ENCODE peak calls at places on chromosomes 7 and 10, in six cellular contexts. One of them, this sample, is unnamed.

GRCh38 chr10:31963598-31963980 is 35.0 kb upstream of the ARHGAP12 start:
- DNase-seq in A549: no peak
- DNase-seq in thoracic aorta: no peak
- DNase-seq in fibroblast of mammary gland: no peak
- DNase-seq in IMR-90: no peak
- DNase-seq in Panc1: no peak
- DNase-seq in this sample: no peak

GRCh38 chr7:18693401-18693800 is 197.9 kb downstream of the HDAC9 start:
- DNase-seq in Panc1: peak
- DNase-seq in A549: peak
- DNase-seq in thoracic aorta: no peak
- DNase-seq in IMR-90: peak
- DNase-seq in fibroblast of mammary gland: peak
- DNase-seq in this sample: peak

GRCh38 chr10:11407939-11408338 is 203.5 kb downstream of the USP6NL start:
- DNase-seq in IMR-90: no peak
- DNase-seq in Panc1: no peak
- DNase-seq in fibroblast of mammary gland: no peak
- DNase-seq in thoracic aorta: no peak
- DNase-seq in A549: no peak
- DNase-seq in this sample: no peak

GRCh38 chr10:86300931-86301330 is 65.7 kb downstream of the GRID1 start:
- DNase-seq in Panc1: no peak
- DNase-seq in A549: no peak
- DNase-seq in fibroblast of mammary gland: no peak
- DNase-seq in thoracic aorta: no peak
- DNase-seq in IMR-90: no peak
- DNase-seq in this sample: no peak

GRCh38 chr7:16657656-16658279 is 11.8 kb downstream of the BZW2 start:
- DNase-seq in A549: peak
- DNase-seq in Panc1: no peak
- DNase-seq in fibroblast of mammary gland: peak
- DNase-seq in IMR-90: peak
- DNase-seq in thoracic aorta: no peak
- DNase-seq in this sample: peak

GRCh38 chr7:5479133-5479745 is 55.6 kb upstream of the TNRC18 start:
- DNase-seq in fibroblast of mammary gland: no peak
- DNase-seq in Panc1: no peak
- DNase-seq in IMR-90: peak
- DNase-seq in thoracic aorta: no peak
- DNase-seq in A549: no peak
- DNase-seq in this sample: peak

GRCh38 chr10:68600041-68600778 is 40.1 kb downstream of the TET1 start:
- DNase-seq in IMR-90: peak
- DNase-seq in Panc1: peak
- DNase-seq in fibroblast of mammary gland: peak
- DNase-seq in A549: peak
- DNase-seq in thoracic aorta: peak
- DNase-seq in this sample: no peak

GRCh38 chr10:501596-501995 is 187.9 kb downstream of the DIP2C start:
- DNase-seq in fibroblast of mammary gland: peak
- DNase-seq in A549: no peak
- DNase-seq in Panc1: no peak
- DNase-seq in IMR-90: no peak
- DNase-seq in thoracic aorta: no peak
- DNase-seq in this sample: no peak

GRCh38 chr10:77959384-77959783 is 32.8 kb upstream of the DLG5 start:
- DNase-seq in A549: no peak
- DNase-seq in IMR-90: no peak
- DNase-seq in thoracic aorta: no peak
- DNase-seq in Panc1: no peak
- DNase-seq in fibroblast of mammary gland: no peak
- DNase-seq in this sample: no peak

GRCh38 chr7:105766421-105767191 is 109.8 kb downstream of the ATXN7L1 start:
- DNase-seq in Panc1: no peak
- DNase-seq in IMR-90: peak
- DNase-seq in A549: no peak
- DNase-seq in fibroblast of mammary gland: peak
- DNase-seq in thoracic aorta: no peak
- DNase-seq in this sample: no peak

GRCh38 chr7:73701357-73701995 is 18.0 kb downstream of the STX1A start:
- DNase-seq in fibroblast of mammary gland: peak
- DNase-seq in thoracic aorta: no peak
- DNase-seq in A549: peak
- DNase-seq in IMR-90: peak
- DNase-seq in Panc1: peak
- DNase-seq in this sample: no peak

GRCh38 chr10:91613411-91614253 is 19.2 kb downstream of the PPP1R3C start:
- DNase-seq in fibroblast of mammary gland: peak
- DNase-seq in A549: peak
- DNase-seq in thoracic aorta: peak
- DNase-seq in IMR-90: peak
- DNase-seq in Panc1: no peak
- DNase-seq in this sample: peak

GRCh38 chr7:116354546-116355422 is 144.4 kb downstream of the TES start:
- DNase-seq in Panc1: peak
- DNase-seq in IMR-90: peak
- DNase-seq in thoracic aorta: peak
- DNase-seq in A549: peak
- DNase-seq in fibroblast of mammary gland: peak
- DNase-seq in this sample: peak

GRCh38 chr7:1779445-1779844 is 109.4 kb downstream of the ELFN1 start:
- DNase-seq in Panc1: no peak
- DNase-seq in fibroblast of mammary gland: no peak
- DNase-seq in thoracic aorta: no peak
- DNase-seq in A549: no peak
- DNase-seq in IMR-90: no peak
- DNase-seq in this sample: no peak

GRCh38 chr7:48251766-48252165 is 80.5 kb downstream of the ABCA13 start:
- DNase-seq in thoracic aorta: no peak
- DNase-seq in Panc1: no peak
- DNase-seq in IMR-90: peak
- DNase-seq in fibroblast of mammary gland: no peak
- DNase-seq in A549: no peak
- DNase-seq in this sample: no peak

GRCh38 chr7:519974-520458 is 370 bp upstream of the PDGFA start:
- DNase-seq in thoracic aorta: no peak
- DNase-seq in IMR-90: peak
- DNase-seq in A549: peak
- DNase-seq in fibroblast of mammary gland: peak
- DNase-seq in Panc1: no peak
- DNase-seq in this sample: no peak

GRCh38 chr7:26372738-26373137 is 81.1 kb downstream of the SNX10 start:
- DNase-seq in thoracic aorta: no peak
- DNase-seq in Panc1: no peak
- DNase-seq in A549: no peak
- DNase-seq in IMR-90: no peak
- DNase-seq in fibroblast of mammary gland: no peak
- DNase-seq in this sample: no peak

GRCh38 chr7:85230623-85231022 is 43.8 kb upstream of the SEMA3D start:
- DNase-seq in IMR-90: no peak
- DNase-seq in A549: no peak
- DNase-seq in fibroblast of mammary gland: no peak
- DNase-seq in Panc1: no peak
- DNase-seq in thoracic aorta: no peak
- DNase-seq in this sample: no peak

GRCh38 chr7:7565746-7566650 is 686 bp upstream of the MIOS start:
- DNase-seq in IMR-90: no peak
- DNase-seq in fibroblast of mammary gland: no peak
- DNase-seq in A549: no peak
- DNase-seq in Panc1: peak
- DNase-seq in thoracic aorta: no peak
- DNase-seq in this sample: no peak

GRCh38 chr7:74275401-74275881 is 13.8 kb upstream of the CLIP2 start:
- DNase-seq in A549: peak
- DNase-seq in thoracic aorta: no peak
- DNase-seq in Panc1: no peak
- DNase-seq in fibroblast of mammary gland: no peak
- DNase-seq in IMR-90: no peak
- DNase-seq in this sample: no peak

GRCh38 chr7:68311958-68312357 is 1286.3 kb upstream of the AUTS2 start:
- DNase-seq in Panc1: no peak
- DNase-seq in thoracic aorta: no peak
- DNase-seq in IMR-90: no peak
- DNase-seq in A549: no peak
- DNase-seq in fibroblast of mammary gland: no peak
- DNase-seq in this sample: no peak

GRCh38 chr7:110973566-110973965 is 117.4 kb upstream of the LRRN3 start:
- DNase-seq in Panc1: no peak
- DNase-seq in IMR-90: no peak
- DNase-seq in thoracic aorta: no peak
- DNase-seq in A549: no peak
- DNase-seq in fibroblast of mammary gland: no peak
- DNase-seq in this sample: no peak

GRCh38 chr7:91940171-91940570 is 491 bp upstream of the AKAP9 start:
- DNase-seq in A549: peak
- DNase-seq in fibroblast of mammary gland: peak
- DNase-seq in IMR-90: no peak
- DNase-seq in Panc1: no peak
- DNase-seq in thoracic aorta: no peak
- DNase-seq in this sample: no peak

GRCh38 chr7:116316838-116317612 is 106.7 kb downstream of the TES start:
- DNase-seq in Panc1: peak
- DNase-seq in thoracic aorta: peak
- DNase-seq in A549: peak
- DNase-seq in IMR-90: peak
- DNase-seq in fibroblast of mammary gland: peak
- DNase-seq in this sample: peak

GRCh38 chr10:110147961-110148360 is 59.4 kb upstream of the MXI1 start:
- DNase-seq in thoracic aorta: no peak
- DNase-seq in Panc1: no peak
- DNase-seq in IMR-90: peak
- DNase-seq in A549: no peak
- DNase-seq in fibroblast of mammary gland: no peak
- DNase-seq in this sample: no peak

GRCh38 chr7:24755541-24756416 is 1.5 kb downstream of the GSDME start:
- DNase-seq in thoracic aorta: no peak
- DNase-seq in IMR-90: peak
- DNase-seq in Panc1: no peak
- DNase-seq in fibroblast of mammary gland: peak
- DNase-seq in A549: no peak
- DNase-seq in this sample: no peak
- H3K4me3 ChIP-seq in thoracic aorta: peak
- H3K4me3 ChIP-seq in IMR-90: peak
- H3K4me3 ChIP-seq in Panc1: no peak
- H3K4me3 ChIP-seq in fibroblast of mammary gland: no peak
- H3K4me3 ChIP-seq in A549: peak
- H3K4me3 ChIP-seq in this sample: peak

GRCh38 chr10:123381271-123381670 is 227.1 kb downstream of the BUB3 start:
- DNase-seq in Panc1: no peak
- DNase-seq in fibroblast of mammary gland: peak
- DNase-seq in thoracic aorta: no peak
- DNase-seq in A549: no peak
- DNase-seq in IMR-90: no peak
- DNase-seq in this sample: no peak

GRCh38 chr10:123377883-123378282 is 223.7 kb downstream of the BUB3 start:
- DNase-seq in fibroblast of mammary gland: peak
- DNase-seq in A549: peak
- DNase-seq in IMR-90: no peak
- DNase-seq in Panc1: peak
- DNase-seq in thoracic aorta: no peak
- DNase-seq in this sample: no peak

GRCh38 chr10:123378302-123378701 is 224.1 kb downstream of the BUB3 start:
- DNase-seq in Panc1: no peak
- DNase-seq in A549: no peak
- DNase-seq in fibroblast of mammary gland: no peak
- DNase-seq in IMR-90: no peak
- DNase-seq in thoracic aorta: no peak
- DNase-seq in this sample: no peak

GRCh38 chr10:123379156-123379555 is 225.0 kb downstream of the BUB3 start:
- DNase-seq in fibroblast of mammary gland: no peak
- DNase-seq in IMR-90: no peak
- DNase-seq in A549: no peak
- DNase-seq in thoracic aorta: no peak
- DNase-seq in Panc1: no peak
- DNase-seq in this sample: no peak

GRCh38 chr10:123380491-123381085 is 226.4 kb downstream of the BUB3 start:
- DNase-seq in fibroblast of mammary gland: peak
- DNase-seq in A549: peak
- DNase-seq in IMR-90: no peak
- DNase-seq in thoracic aorta: no peak
- DNase-seq in Panc1: peak
- DNase-seq in this sample: no peak
- TF ChIP-seq CTCF in fibroblast of mammary gland: peak
- TF ChIP-seq CTCF in A549: peak
- TF ChIP-seq CTCF in IMR-90: peak
- TF ChIP-seq CTCF in thoracic aorta: no peak
- TF ChIP-seq CTCF in Panc1: peak
- TF ChIP-seq CTCF in this sample: no peak

DNA sequence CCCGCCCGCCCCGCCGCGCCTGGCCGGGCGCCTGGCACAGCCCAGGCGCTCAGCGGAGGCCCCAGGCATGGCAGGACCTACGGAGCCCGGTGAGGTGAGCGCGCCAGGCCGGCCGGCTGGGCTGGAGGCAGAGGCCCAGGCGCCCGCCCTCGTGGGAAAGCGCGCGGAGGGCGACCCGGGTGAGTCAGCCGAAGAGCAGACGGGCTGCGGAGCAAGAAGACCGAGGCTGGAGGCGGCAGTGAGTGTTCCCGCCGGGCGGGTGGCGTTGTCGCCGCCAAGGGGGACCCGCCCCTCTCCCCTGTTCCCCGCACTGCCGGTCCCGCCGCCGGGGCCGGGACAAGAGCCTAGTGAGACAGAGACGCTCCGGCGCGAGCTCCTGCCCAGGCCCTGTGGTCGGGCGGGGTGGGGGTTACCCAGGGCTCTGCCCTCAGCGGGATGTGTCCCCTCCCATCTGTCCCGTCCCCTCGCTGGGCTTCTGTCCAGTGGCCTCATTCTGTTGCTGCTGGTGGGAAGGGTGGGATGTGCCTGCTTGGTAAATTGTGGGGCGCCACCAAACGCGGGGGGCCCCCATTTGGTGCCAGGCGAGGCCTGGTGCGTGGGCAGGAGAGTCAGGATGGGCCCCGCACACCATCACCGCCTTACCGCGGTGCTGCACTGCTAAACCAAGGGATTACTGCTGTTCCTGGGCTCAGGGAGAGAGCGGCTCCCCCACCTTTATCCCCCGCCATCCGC is 17.0 kb upstream of the NODAL start:
- DNase-seq in IMR-90: peak
- DNase-seq in thoracic aorta: peak
- DNase-seq in fibroblast of mammary gland: peak
- DNase-seq in A549: no peak
- DNase-seq in Panc1: no peak
- DNase-seq in this sample: no peak
- H3K4me3 ChIP-seq in IMR-90: no peak
- H3K4me3 ChIP-seq in thoracic aorta: peak
- H3K4me3 ChIP-seq in fibroblast of mammary gland: no peak
- H3K4me3 ChIP-seq in A549: no peak
- H3K4me3 ChIP-seq in Panc1: peak
- H3K4me3 ChIP-seq in this sample: no peak

DNA sequence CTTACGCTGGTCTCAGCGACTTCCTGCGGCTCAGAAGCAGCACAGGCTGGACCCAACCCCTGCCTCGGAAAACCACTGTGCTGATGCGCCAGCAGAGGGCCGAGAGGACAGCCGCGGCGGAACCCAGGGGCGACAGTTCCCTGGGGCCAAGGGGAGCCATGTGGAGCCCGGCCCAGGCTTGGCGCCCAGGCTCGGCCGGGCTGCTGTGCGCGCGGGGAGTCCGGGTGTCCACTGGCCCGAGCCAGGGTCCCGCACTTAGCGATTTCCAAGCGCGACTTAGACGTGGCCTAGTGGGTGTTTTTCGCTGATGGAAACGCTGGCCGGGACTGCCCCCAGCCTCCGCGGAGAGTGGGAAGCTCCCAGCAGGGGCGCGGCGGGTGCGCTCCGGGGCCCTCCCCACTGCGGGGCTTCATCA is 18.6 kb upstream of the ZNF32 start:
- DNase-seq in thoracic aorta: no peak
- DNase-seq in IMR-90: peak
- DNase-seq in fibroblast of mammary gland: peak
- DNase-seq in Panc1: no peak
- DNase-seq in A549: peak
- DNase-seq in this sample: no peak
- TF ChIP-seq CTCF in thoracic aorta: peak
- TF ChIP-seq CTCF in IMR-90: peak
- TF ChIP-seq CTCF in fibroblast of mammary gland: peak
- TF ChIP-seq CTCF in Panc1: peak
- TF ChIP-seq CTCF in A549: peak
- TF ChIP-seq CTCF in this sample: peak

This sample was measured in HFF-Myc.